ENCODE peak calls at places on chromosomes 5 and 9, in four cellular contexts. N is effector memory CD8-positive, alpha-beta T cell; O is foreskin keratinocyte; F is AG09319. E is an unnamed sample.

GRCh38 chr9:105651806-105652205 is 10.5 kb upstream of the TAL2 start:
- DNase-seq in F (no peak), O (no peak), N (no peak), E (no peak)

GRCh38 chr9:109585841-109586240 is 87.7 kb upstream of the PTPN3 start:
- DNase-seq in O (no peak), N (no peak), F (no peak), E (no peak)

GRCh38 chr9:14616188-14616982 is 76.8 kb downstream of the ZDHHC21 start:
- DNase-seq in F (peak; percentile 39), O (peak; percentile 30), N (no peak), E (no peak)

GRCh38 chr5:112703866-112704820 is 33.5 kb upstream of the APC start:
- DNase-seq in O (peak; percentile 46), N (no peak), F (no peak), E (no peak)

GRCh38 chr9:112531666-112532282 is 45.1 kb downstream of the KIAA1958 start:
- DNase-seq in F (no peak), N (no peak), O (no peak), E (no peak)

GRCh38 chr5:36398137-36398536 is 96.4 kb upstream of the RANBP3L start:
- DNase-seq in F (peak; percentile 23), O (peak; percentile 19), N (no peak), E (no peak)

GRCh38 chr9:6909186-6909585 is 151.4 kb downstream of the KDM4C start:
- DNase-seq in O (no peak), N (no peak), F (no peak), E (no peak)

GRCh38 chr9:132798817-132799790 is 79.0 kb downstream of the AK8 start:
- DNase-seq in O (no peak), N (no peak), F (no peak), E (no peak)

GRCh38 chr5:90144625-90145327 is 264.8 kb downstream of the CETN3 start:
- DNase-seq in F (no peak), O (peak; percentile 31), N (no peak), E (no peak)

GRCh38 chr5:27590503-27590902 is 552.1 kb upstream of the CDH9 start:
- DNase-seq in O (no peak), F (no peak), N (no peak), E (no peak)

GRCh38 chr9:29514336-29514735 is 1941.1 kb upstream of the C9orf72 start:
- DNase-seq in N (no peak), O (no peak), F (no peak), E (no peak)

GRCh38 chr9:93814561-93814960 is 140.6 kb downstream of the BARX1 start:
- DNase-seq in F (no peak), O (no peak), N (no peak), E (no peak)

GRCh38 chr9:14061921-14062320 is 252.0 kb downstream of the NFIB start:
- DNase-seq in O (no peak), F (no peak), N (no peak), E (no peak)

GRCh38 chr5:168269950-168270349 is 21.5 kb upstream of the WWC1 start:
- DNase-seq in N (no peak), F (no peak), O (peak; percentile 8), E (no peak)

GRCh38 chr9:76912631-76913275 is 6.8 kb upstream of the PRUNE2 start:
- DNase-seq in O (peak; percentile 20), F (no peak), N (no peak), E (no peak)

E was measured in brain pericyte.